ENCODE peak calls at places on chromosomes 5 and 9, in five cellular contexts. I, T, M, S and B are unnamed samples.

GRCh38 chr5:177380805-177381126 is 3.5 kb upstream of the SLC34A1 start:
- DNase-seq in M (no peak), T (no peak), S (no peak), I (no peak), B (no peak)

GRCh38 chr9:111095423-111095822 is 57.2 kb upstream of the LPAR1 start:
- DNase-seq in I (no peak), S (no peak), T (no peak), M (no peak), B (no peak)

GRCh38 chr9:1083325-1083913 is 33.3 kb downstream of the DMRT2 start:
- DNase-seq in M (no peak), S (peak), T (no peak), I (peak), B (peak)

GRCh38 chr5:73121109-73121443 is 701 bp downstream of the TMEM171 start:
- DNase-seq in T (peak), I (peak), S (no peak), M (no peak), B (no peak)

GRCh38 chr5:107672212-107673105 is 1.7 kb upstream of the EFNA5 start:
- DNase-seq in I (peak), S (peak), M (peak), T (peak), B (peak)

GRCh38 chr9:34124103-34124502 is 2.4 kb downstream of the DCAF12 start:
- DNase-seq in I (no peak), M (peak), S (no peak), T (no peak), B (no peak)

GRCh38 chr5:38299585-38299984 is 41.2 kb downstream of the EGFLAM start:
- DNase-seq in S (no peak), M (no peak), T (no peak), I (no peak), B (no peak)

GRCh38 chr5:178483620-178484019 is 106.6 kb downstream of the COL23A1 start:
- DNase-seq in I (no peak), S (no peak), M (peak), T (no peak), B (peak)

GRCh38 chr5:71503536-71503935 is 48.1 kb downstream of the BDP1 start:
- DNase-seq in M (no peak), T (no peak), I (no peak), S (no peak), B (no peak)

GRCh38 chr5:16995372-16995771 is 59.3 kb upstream of the MYO10 start:
- DNase-seq in T (no peak), I (peak), M (no peak), S (no peak), B (no peak)

GRCh38 chr9:105681724-105682123 is 12.6 kb upstream of the TMEM38B start:
- DNase-seq in M (no peak), I (peak), T (peak), S (no peak), B (no peak)

GRCh38 chr5:67163863-67164595 is 32.6 kb downstream of the CD180 start:
- DNase-seq in T (no peak), M (no peak), S (no peak), I (no peak), B (no peak)

GRCh38 chr5:74167206-74167929 is 473.2 kb downstream of the ENC1 start:
- DNase-seq in M (no peak), I (peak), S (no peak), T (peak), B (no peak)

GRCh38 chr5:109853362-109853761 is 163.6 kb downstream of the MAN2A1 start:
- DNase-seq in T (peak), M (no peak), I (no peak), S (no peak), B (no peak)

GRCh38 chr5:153088538-153088937 is 401.9 kb upstream of the GRIA1 start:
- DNase-seq in M (no peak), I (no peak), S (no peak), T (no peak), B (no peak)

GRCh38 chr5:75281716-75282465 is 45.2 kb upstream of the ANKRD31 start:
- DNase-seq in T (no peak), S (no peak), I (peak), M (no peak), B (no peak)

GRCh38 chr5:79935992-79936643 is 54.9 kb downstream of the MTX3 start:
- DNase-seq in S (peak), I (no peak), T (peak), M (no peak), B (peak)

GRCh38 chr9:130607640-130608420 is 28.5 kb downstream of the FUBP3 start:
- DNase-seq in S (no peak), I (peak), T (peak), M (no peak), B (no peak)

GRCh38 chr5:38755171-38755570 is 90.6 kb upstream of the OSMR start:
- DNase-seq in M (no peak), T (peak), S (no peak), I (peak), B (no peak)

GRCh38 chr5:160312139-160312959 is at the start of gene CCNJL:
- DNase-seq in T (no peak), I (peak), S (peak), M (peak), B (peak)

GRCh38 chr5:39543335-39543734 is 118.6 kb upstream of the DAB2 start:
- DNase-seq in M (no peak), S (no peak), I (no peak), T (peak), B (no peak)

GRCh38 chr9:120689860-120690259 is 24.4 kb downstream of the MEGF9 start:
- DNase-seq in T (no peak), S (no peak), M (no peak), I (no peak), B (no peak)

GRCh38 chr9:90801175-90801506 is 478 bp upstream of the SYK start:
- DNase-seq in M (no peak), I (no peak), T (no peak), S (no peak), B (no peak)

GRCh38 chr5:159905496-159905895 is 10.8 kb upstream of the ADRA1B start:
- DNase-seq in I (peak), M (no peak), S (no peak), T (peak), B (no peak)

GRCh38 chr9:131636593-131636992 is 91.3 kb downstream of the PRRT1B start:
- DNase-seq in M (no peak), I (no peak), T (no peak), S (no peak), B (no peak)

GRCh38 chr9:137477778-137478612 is 18.9 kb upstream of the NSMF start:
- DNase-seq in T (no peak), S (no peak), M (no peak), I (no peak), B (peak)

GRCh38 chr9:79166005-79166404 is 405.8 kb upstream of the TLE4 start:
- DNase-seq in S (no peak), T (peak), I (peak), M (no peak), B (no peak)

GRCh38 chr5:1033178-1033577 is 24.6 kb downstream of the NKD2 start:
- DNase-seq in S (peak), I (no peak), M (no peak), T (no peak), B (no peak)

GRCh38 chr5:87954121-87954520 is 314.5 kb downstream of the TMEM161B start:
- DNase-seq in M (no peak), T (no peak), I (no peak), S (no peak), B (no peak)